ENCODE peak calls at places on chromosomes 1 and 21, in five cellular contexts. Y is stomach; W is AG10803; J is left ventricle myocardium inferior; D is CD8-positive, alpha-beta T cell. N is an unnamed sample.

GRCh38 chr1:83901547-83902155 is 97.3 kb downstream of the TTLL7 start:
- DNase-seq in W (peak), Y (peak), J (no peak), D (no peak), N (peak)

GRCh38 chr1:205942631-205943159 is 561 bp downstream of the SLC26A9 start:
- DNase-seq in D (no peak), Y (no peak), W (no peak), J (no peak), N (no peak)

GRCh38 chr1:42420911-42421585 is 34.8 kb downstream of the ZMYND12 start:
- DNase-seq in W (peak), D (no peak), J (peak), Y (no peak), N (peak)

GRCh38 chr1:112614460-112615065 is 4.4 kb downstream of the ST7L start:
- DNase-seq in Y (no peak), W (peak), D (no peak), J (no peak), N (no peak)

GRCh38 chr21:43209575-43210453 is 41.0 kb downstream of the CRYAA start:
- DNase-seq in J (no peak), W (peak), Y (no peak), D (no peak), N (no peak)

GRCh38 chr1:6672558-6672957 is 29.1 kb downstream of the DNAJC11 start:
- DNase-seq in Y (no peak), J (peak), D (no peak), W (no peak), N (no peak)

GRCh38 chr1:38064232-38064903 is 17.8 kb upstream of the POU3F1 start:
- DNase-seq in D (no peak), Y (no peak), W (peak), J (no peak), N (no peak)

GRCh38 chr21:26840912-26841311 is 4.3 kb downstream of the ADAMTS1 start:
- DNase-seq in D (no peak), Y (no peak), W (peak), J (peak), N (no peak)

GRCh38 chr1:206633708-206634121 is 1.6 kb upstream of the DYRK3 start:
- DNase-seq in J (no peak), D (no peak), Y (no peak), W (peak), N (no peak)

GRCh38 chr1:156860639-156861423 is at the start of gene NTRK1:
- DNase-seq in Y (peak), J (peak), D (peak), W (peak), N (no peak)

GRCh38 chr1:207817166-207817565 is 65.3 kb downstream of the CD46 start:
- DNase-seq in D (no peak), W (no peak), Y (no peak), J (no peak), N (no peak)
- H3K4me3 ChIP-seq in D (no peak), W (no peak), Y (peak), J (peak), N (no peak)

DNA sequence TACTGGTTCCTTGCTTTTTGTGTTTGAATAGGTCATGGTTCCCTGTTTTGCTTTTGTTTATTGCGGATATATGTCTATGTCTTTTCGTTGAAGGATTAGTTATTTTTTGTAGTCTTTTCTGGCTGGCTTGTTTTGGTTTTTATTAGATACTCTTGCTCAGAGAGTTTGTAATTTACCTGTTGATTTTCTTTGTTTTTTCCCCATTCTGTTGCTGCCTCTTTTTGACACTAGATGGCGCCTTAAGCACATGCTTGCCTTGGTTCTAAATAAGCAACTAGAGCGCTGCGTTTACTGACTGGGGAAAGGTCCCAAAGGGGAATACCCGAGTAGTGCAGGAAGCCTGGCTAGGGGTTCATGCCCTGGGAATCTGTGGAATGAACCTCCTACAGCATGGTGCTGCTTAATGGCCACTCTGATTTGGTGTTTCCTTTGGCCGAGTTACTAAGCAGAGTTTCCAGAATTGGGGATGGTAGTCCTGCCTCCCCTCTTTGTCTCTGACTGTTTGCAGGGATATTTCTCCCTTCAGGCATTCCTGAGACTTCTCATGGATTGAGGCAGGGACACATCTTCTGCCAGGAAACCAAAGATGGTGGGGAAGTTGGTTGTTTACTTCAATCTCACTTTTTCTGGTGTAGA is 143.2 kb downstream of the PTPRU start:
- DNase-seq in D (no peak), Y (no peak), W (peak), J (no peak), N (peak)
- TF ChIP-seq CTCF in D (no peak), Y (no peak), W (peak), J (peak), N (peak)

DNA sequence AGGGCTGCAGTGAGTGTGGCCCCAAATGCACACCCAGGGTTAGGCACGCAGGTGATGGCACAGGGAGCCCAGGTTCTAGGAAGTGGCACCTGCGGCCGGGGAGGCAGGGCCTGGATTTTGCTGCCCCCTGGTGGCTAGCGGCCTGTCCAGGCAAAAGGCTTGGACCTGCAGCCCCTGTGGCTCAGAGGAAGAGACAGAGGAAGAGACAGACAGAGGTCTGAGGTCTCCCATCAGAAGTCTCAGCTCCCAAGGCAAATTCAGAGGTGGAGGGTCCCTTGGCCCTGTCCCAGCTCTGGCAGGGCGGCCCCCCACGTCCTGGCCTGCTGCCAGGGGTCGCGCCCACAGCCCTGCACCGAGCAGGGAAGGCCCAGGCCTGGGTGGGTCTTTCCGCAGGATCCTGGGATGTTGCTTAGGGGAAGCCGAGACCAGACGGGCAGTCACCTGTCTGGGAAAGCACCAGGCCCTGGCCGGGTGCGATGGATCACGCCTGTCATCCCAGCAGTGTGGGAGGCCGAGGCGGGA is 8.0 kb upstream of the TNFRSF14 start:
- DNase-seq in D (peak), W (peak), Y (peak), J (peak), N (peak)
- H3K4me3 ChIP-seq in D (peak), W (no peak), Y (peak), J (peak), N (peak)

GRCh38 chr1:15881961-15882360 is 34.5 kb downstream of the SPEN start:
- DNase-seq in J (no peak), D (no peak), W (no peak), Y (no peak), N (no peak)

GRCh38 chr1:15870421-15870820 is 22.9 kb downstream of the SPEN start:
- DNase-seq in Y (no peak), J (no peak), W (no peak), D (no peak), N (no peak)

DNA sequence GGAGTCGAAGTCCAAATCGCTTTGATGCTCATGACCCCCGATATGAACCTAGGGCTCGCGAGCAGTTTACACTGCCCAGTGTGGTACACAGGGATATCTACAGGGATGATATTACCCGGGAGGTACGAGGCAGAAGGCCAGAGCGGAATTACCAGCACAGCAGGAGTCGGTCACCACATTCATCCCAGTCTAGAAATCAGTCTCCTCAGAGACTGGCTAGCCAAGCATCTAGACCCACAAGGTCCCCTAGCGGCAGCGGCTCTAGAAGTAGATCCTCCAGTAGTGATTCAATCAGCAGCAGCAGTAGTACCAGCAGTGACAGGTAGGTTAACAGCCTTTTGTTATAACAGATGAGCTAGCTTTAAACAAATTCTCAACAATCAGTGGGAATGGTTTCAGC is 28.9 kb downstream of the SPEN start:
- DNase-seq in D (no peak), W (no peak), Y (no peak), J (no peak), N (no peak)
- TF ChIP-seq CTCF in D (no peak), W (peak), Y (no peak), J (peak), N (no peak)

GRCh38 chr21:41784456-41785102 is 17.7 kb upstream of the RIPK4 start:
- DNase-seq in D (no peak), W (no peak), J (no peak), Y (peak), N (no peak)
- H3K4me3 ChIP-seq in D (no peak), W (no peak), J (no peak), Y (no peak), N (no peak)

GRCh38 chr1:108708726-108709660 is 3.7 kb upstream of the FNDC7 start:
- DNase-seq in W (no peak), D (peak), J (no peak), Y (no peak), N (no peak)
- TF ChIP-seq CTCF in W (peak), D (peak), J (no peak), Y (no peak), N (peak)

GRCh38 chr21:14382486-14382834 is 486 bp downstream of the HSPA13 start:
- DNase-seq in J (no peak), D (no peak), Y (no peak), W (peak), N (no peak)
- H3K4me3 ChIP-seq in J (peak), D (peak), Y (peak), W (peak), N (peak)

DNA sequence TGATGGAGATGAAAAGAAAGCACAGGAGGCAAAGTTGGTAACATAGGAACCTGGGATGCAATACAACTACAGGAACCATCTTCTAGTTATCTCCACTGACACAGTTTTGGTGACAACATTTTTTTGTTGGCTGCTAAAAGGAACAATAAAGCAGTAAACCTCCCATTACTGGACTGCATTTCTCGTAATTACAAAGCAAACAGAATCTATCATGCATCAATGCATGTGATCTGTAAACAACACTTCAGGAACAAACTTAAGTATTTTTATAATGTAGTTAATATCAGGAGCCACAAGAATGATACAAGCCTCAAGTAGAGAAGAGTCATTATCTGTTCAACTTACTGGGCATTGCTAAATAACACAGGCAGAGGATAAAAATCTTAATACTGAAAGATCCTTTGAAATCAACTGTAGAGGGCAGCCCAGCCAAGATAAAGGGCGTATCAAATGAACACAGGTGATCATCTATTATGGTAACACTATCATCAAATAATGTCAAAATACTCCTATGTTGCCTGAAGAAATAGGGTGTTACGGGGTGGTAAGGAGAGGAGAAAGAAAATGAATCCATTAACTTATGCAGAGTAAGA is 193.3 kb downstream of the EIF4G3 start:
- DNase-seq in W (no peak), J (no peak), Y (no peak), D (no peak), N (no peak)
- TF ChIP-seq CTCF in W (no peak), J (no peak), Y (no peak), D (no peak), N (peak)